ENCODE peak calls at places on chromosomes 1 and 21, in nine cellular contexts. One of them, this sample, is unnamed. For H3K9me3, the result is how much of the 10 kb centered on the place peaks cover.

GRCh38 chr1:93844262-93845045 is 34.6 kb downstream of the DNTTIP2 start:
- DNase-seq in GM23248: peak
- DNase-seq in CD8-positive, alpha-beta T cell: no peak
- DNase-seq in right lobe of liver: no peak
- DNase-seq in breast epithelium: no peak
- DNase-seq in lower lobe of right lung: no peak
- DNase-seq in vagina: no peak
- DNase-seq in SK-N-SH: peak
- DNase-seq in sigmoid colon: peak
- DNase-seq in this sample: no peak

GRCh38 chr1:18633428-18634155 is 2.9 kb downstream of the PAX7 start:
- DNase-seq in right lobe of liver: no peak
- DNase-seq in sigmoid colon: no peak
- DNase-seq in lower lobe of right lung: no peak
- DNase-seq in vagina: no peak
- DNase-seq in CD8-positive, alpha-beta T cell: no peak
- DNase-seq in SK-N-SH: no peak
- DNase-seq in GM23248: no peak
- DNase-seq in breast epithelium: no peak
- DNase-seq in this sample: no peak

GRCh38 chr21:44489962-44490361 is 34.7 kb downstream of the LRRC3 start:
- DNase-seq in vagina: no peak
- DNase-seq in lower lobe of right lung: no peak
- DNase-seq in breast epithelium: no peak
- DNase-seq in right lobe of liver: no peak
- DNase-seq in GM23248: no peak
- DNase-seq in CD8-positive, alpha-beta T cell: no peak
- DNase-seq in sigmoid colon: no peak
- DNase-seq in SK-N-SH: no peak
- DNase-seq in this sample: no peak

GRCh38 chr1:51724797-51725196 is 107.9 kb downstream of the OSBPL9 start:
- DNase-seq in SK-N-SH: no peak
- DNase-seq in GM23248: no peak
- DNase-seq in sigmoid colon: no peak
- DNase-seq in CD8-positive, alpha-beta T cell: no peak
- DNase-seq in lower lobe of right lung: no peak
- DNase-seq in right lobe of liver: no peak
- DNase-seq in breast epithelium: no peak
- DNase-seq in vagina: no peak
- DNase-seq in this sample: no peak

GRCh38 chr1:238451006-238451405 is 560.3 kb upstream of the ZP4 start:
- DNase-seq in right lobe of liver: no peak
- DNase-seq in GM23248: no peak
- DNase-seq in SK-N-SH: no peak
- DNase-seq in breast epithelium: no peak
- DNase-seq in vagina: no peak
- DNase-seq in lower lobe of right lung: no peak
- DNase-seq in CD8-positive, alpha-beta T cell: no peak
- DNase-seq in sigmoid colon: no peak
- DNase-seq in this sample: no peak

GRCh38 chr1:235229868-235230267 is 68.8 kb upstream of the RBM34 start:
- DNase-seq in GM23248: no peak
- DNase-seq in SK-N-SH: no peak
- DNase-seq in lower lobe of right lung: no peak
- DNase-seq in right lobe of liver: no peak
- DNase-seq in sigmoid colon: no peak
- DNase-seq in breast epithelium: no peak
- DNase-seq in vagina: no peak
- DNase-seq in CD8-positive, alpha-beta T cell: no peak
- DNase-seq in this sample: no peak

GRCh38 chr21:36052860-36053766 is 7.2 kb downstream of the SETD4 start:
- DNase-seq in breast epithelium: no peak
- DNase-seq in GM23248: no peak
- DNase-seq in lower lobe of right lung: no peak
- DNase-seq in SK-N-SH: no peak
- DNase-seq in vagina: no peak
- DNase-seq in sigmoid colon: no peak
- DNase-seq in right lobe of liver: no peak
- DNase-seq in CD8-positive, alpha-beta T cell: no peak
- DNase-seq in this sample: no peak

GRCh38 chr1:227893696-227894305 is 53.9 kb downstream of the WNT9A start:
- DNase-seq in CD8-positive, alpha-beta T cell: no peak
- DNase-seq in GM23248: no peak
- DNase-seq in breast epithelium: peak
- DNase-seq in lower lobe of right lung: no peak
- DNase-seq in SK-N-SH: no peak
- DNase-seq in sigmoid colon: no peak
- DNase-seq in vagina: peak
- DNase-seq in right lobe of liver: peak
- DNase-seq in this sample: no peak

GRCh38 chr1:22888320-22889075 is 84.2 kb downstream of the LACTBL1 start:
- DNase-seq in sigmoid colon: no peak
- DNase-seq in right lobe of liver: no peak
- DNase-seq in vagina: no peak
- DNase-seq in lower lobe of right lung: no peak
- DNase-seq in CD8-positive, alpha-beta T cell: no peak
- DNase-seq in GM23248: peak
- DNase-seq in breast epithelium: no peak
- DNase-seq in SK-N-SH: no peak
- DNase-seq in this sample: no peak

GRCh38 chr1:201267481-201268229 is 15.7 kb upstream of the PKP1 start:
- DNase-seq in sigmoid colon: peak
- DNase-seq in lower lobe of right lung: no peak
- DNase-seq in right lobe of liver: no peak
- DNase-seq in SK-N-SH: no peak
- DNase-seq in vagina: peak
- DNase-seq in GM23248: peak
- DNase-seq in breast epithelium: no peak
- DNase-seq in CD8-positive, alpha-beta T cell: no peak
- DNase-seq in this sample: no peak

GRCh38 chr1:98049370-98050115 is 128.7 kb upstream of the DPYD start:
- DNase-seq in SK-N-SH: peak
- DNase-seq in right lobe of liver: peak
- DNase-seq in CD8-positive, alpha-beta T cell: no peak
- DNase-seq in sigmoid colon: no peak
- DNase-seq in vagina: no peak
- DNase-seq in GM23248: peak
- DNase-seq in breast epithelium: no peak
- DNase-seq in lower lobe of right lung: peak
- DNase-seq in this sample: peak

GRCh38 chr1:40305871-40306270 is 11.2 kb downstream of the COL9A2 start:
- DNase-seq in CD8-positive, alpha-beta T cell: no peak
- DNase-seq in SK-N-SH: no peak
- DNase-seq in sigmoid colon: no peak
- DNase-seq in lower lobe of right lung: no peak
- DNase-seq in right lobe of liver: no peak
- DNase-seq in breast epithelium: no peak
- DNase-seq in vagina: no peak
- DNase-seq in GM23248: no peak
- DNase-seq in this sample: no peak

GRCh38 chr1:27635410-27636142 is 591 bp upstream of the FGR start:
- DNase-seq in GM23248: no peak
- DNase-seq in SK-N-SH: no peak
- DNase-seq in breast epithelium: no peak
- DNase-seq in right lobe of liver: no peak
- DNase-seq in CD8-positive, alpha-beta T cell: no peak
- DNase-seq in sigmoid colon: no peak
- DNase-seq in lower lobe of right lung: no peak
- DNase-seq in vagina: no peak
- DNase-seq in this sample: no peak

GRCh38 chr1:188642585-188643168 is 1813.9 kb downstream of the PLA2G4A start:
- DNase-seq in right lobe of liver: no peak
- DNase-seq in breast epithelium: no peak
- DNase-seq in vagina: no peak
- DNase-seq in GM23248: no peak
- DNase-seq in lower lobe of right lung: peak
- DNase-seq in sigmoid colon: no peak
- DNase-seq in SK-N-SH: no peak
- DNase-seq in CD8-positive, alpha-beta T cell: no peak
- DNase-seq in this sample: no peak

GRCh38 chr21:44370027-44370735 is 16.8 kb downstream of the TRPM2 start:
- DNase-seq in sigmoid colon: peak
- DNase-seq in lower lobe of right lung: no peak
- DNase-seq in SK-N-SH: peak
- DNase-seq in vagina: no peak
- DNase-seq in GM23248: peak
- DNase-seq in right lobe of liver: no peak
- DNase-seq in breast epithelium: peak
- DNase-seq in CD8-positive, alpha-beta T cell: no peak
- DNase-seq in this sample: peak

GRCh38 chr1:9787702-9788101 is 36.1 kb downstream of the CLSTN1 start:
- DNase-seq in right lobe of liver: no peak
- DNase-seq in breast epithelium: no peak
- DNase-seq in vagina: no peak
- DNase-seq in SK-N-SH: no peak
- DNase-seq in GM23248: no peak
- DNase-seq in lower lobe of right lung: no peak
- DNase-seq in CD8-positive, alpha-beta T cell: peak
- DNase-seq in sigmoid colon: peak
- DNase-seq in this sample: no peak

GRCh38 chr1:247639381-247639981 is 34.1 kb downstream of the OR2G3 start:
- DNase-seq in vagina: no peak
- DNase-seq in breast epithelium: peak
- DNase-seq in GM23248: peak
- DNase-seq in sigmoid colon: peak
- DNase-seq in right lobe of liver: peak
- DNase-seq in CD8-positive, alpha-beta T cell: no peak
- DNase-seq in SK-N-SH: peak
- DNase-seq in lower lobe of right lung: peak
- DNase-seq in this sample: peak

GRCh38 chr1:81812712-81813111 is 12.0 kb downstream of the ADGRL2 start:
- DNase-seq in lower lobe of right lung: no peak
- DNase-seq in breast epithelium: no peak
- DNase-seq in GM23248: peak
- DNase-seq in CD8-positive, alpha-beta T cell: no peak
- DNase-seq in vagina: no peak
- DNase-seq in right lobe of liver: no peak
- DNase-seq in sigmoid colon: no peak
- DNase-seq in SK-N-SH: no peak
- DNase-seq in this sample: no peak

GRCh38 chr1:106756752-106757151 is 299.7 kb upstream of the PRMT6 start:
- DNase-seq in SK-N-SH: no peak
- DNase-seq in right lobe of liver: no peak
- DNase-seq in breast epithelium: no peak
- DNase-seq in vagina: no peak
- DNase-seq in sigmoid colon: no peak
- DNase-seq in CD8-positive, alpha-beta T cell: no peak
- DNase-seq in GM23248: no peak
- DNase-seq in lower lobe of right lung: no peak
- DNase-seq in this sample: no peak
- H3K9me3 ChIP-seq in SK-N-SH: under half
- H3K9me3 ChIP-seq in right lobe of liver: under half
- H3K9me3 ChIP-seq in breast epithelium: under half
- H3K9me3 ChIP-seq in vagina: under half
- H3K9me3 ChIP-seq in sigmoid colon: under half
- H3K9me3 ChIP-seq in CD8-positive, alpha-beta T cell: under half
- H3K9me3 ChIP-seq in GM23248: under half
- H3K9me3 ChIP-seq in lower lobe of right lung: under half
- H3K9me3 ChIP-seq in this sample: under half

DNA sequence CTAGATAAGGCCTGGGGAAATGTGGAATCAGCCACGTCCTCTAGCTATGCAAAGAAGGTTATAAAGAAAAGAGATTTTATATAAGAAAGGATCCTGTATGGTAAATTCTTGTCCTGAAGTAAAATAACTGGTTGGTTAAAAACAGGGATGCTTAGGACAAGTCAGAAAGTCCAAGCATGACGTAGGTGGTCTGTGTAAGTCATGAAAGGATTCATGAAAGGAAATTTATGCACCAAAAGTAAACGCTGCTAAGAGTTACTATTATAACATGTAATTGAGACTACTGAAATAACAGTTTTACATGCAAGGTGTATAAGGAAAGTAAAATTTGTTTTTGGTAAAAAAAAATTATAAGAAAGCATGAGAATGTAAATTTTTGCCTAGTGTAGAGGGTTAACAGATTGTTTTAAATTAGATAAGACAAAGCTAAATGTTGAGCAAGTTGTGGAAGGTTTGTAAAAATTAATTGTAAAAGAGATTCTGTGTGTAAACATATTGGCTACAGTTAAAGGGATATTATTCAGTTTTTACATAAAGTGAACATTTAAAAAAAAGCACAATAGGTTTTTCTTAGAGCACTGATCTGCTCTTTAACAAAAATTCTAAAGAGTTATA is 43.9 kb downstream of the PIGK start:
- DNase-seq in breast epithelium: no peak
- DNase-seq in sigmoid colon: no peak
- DNase-seq in CD8-positive, alpha-beta T cell: no peak
- DNase-seq in SK-N-SH: no peak
- DNase-seq in right lobe of liver: no peak
- DNase-seq in vagina: no peak
- DNase-seq in GM23248: peak
- DNase-seq in lower lobe of right lung: no peak
- DNase-seq in this sample: no peak
- H3K9me3 ChIP-seq in breast epithelium: under half
- H3K9me3 ChIP-seq in sigmoid colon: under half
- H3K9me3 ChIP-seq in CD8-positive, alpha-beta T cell: under half
- H3K9me3 ChIP-seq in SK-N-SH: under half
- H3K9me3 ChIP-seq in right lobe of liver: under half
- H3K9me3 ChIP-seq in vagina: under half
- H3K9me3 ChIP-seq in GM23248: under half
- H3K9me3 ChIP-seq in lower lobe of right lung: under half
- H3K9me3 ChIP-seq in this sample: under half

DNA sequence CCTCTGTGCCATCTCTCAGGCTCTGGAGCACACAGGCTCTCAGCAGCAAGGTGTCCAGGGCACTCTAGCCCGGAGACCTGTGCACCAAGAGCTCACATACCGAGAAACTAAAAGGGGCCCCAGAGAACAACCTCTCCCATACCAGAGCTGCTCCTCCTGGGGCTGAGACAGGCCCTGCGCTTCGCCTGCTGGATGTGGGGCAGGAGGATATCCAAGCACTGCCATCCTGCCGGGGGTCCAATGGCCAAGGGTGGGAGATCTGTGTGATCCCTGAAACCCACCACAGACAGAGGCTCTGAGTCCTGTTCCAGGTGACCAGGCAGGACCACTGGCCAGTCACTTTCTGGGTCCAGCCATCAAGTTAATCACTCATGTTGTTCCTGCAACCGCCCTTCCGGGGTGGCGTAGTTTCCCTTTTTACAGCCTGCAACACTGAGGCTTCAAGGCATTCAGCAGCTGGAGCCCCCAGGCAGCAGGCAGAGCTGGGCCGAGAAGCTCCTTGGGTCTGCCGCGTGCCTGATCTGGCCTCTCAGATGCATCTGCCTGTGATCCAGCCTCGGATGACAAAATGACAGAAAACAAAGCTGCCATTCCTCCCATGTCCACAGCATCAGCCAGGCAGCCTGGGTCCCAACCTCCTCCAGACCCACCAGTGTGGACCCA is 36.7 kb upstream of the ACTRT2 start:
- DNase-seq in vagina: no peak
- DNase-seq in lower lobe of right lung: no peak
- DNase-seq in right lobe of liver: no peak
- DNase-seq in CD8-positive, alpha-beta T cell: no peak
- DNase-seq in sigmoid colon: peak
- DNase-seq in GM23248: no peak
- DNase-seq in breast epithelium: peak
- DNase-seq in SK-N-SH: no peak
- DNase-seq in this sample: peak
- H3K9me3 ChIP-seq in vagina: under half
- H3K9me3 ChIP-seq in lower lobe of right lung: under half
- H3K9me3 ChIP-seq in right lobe of liver: under half
- H3K9me3 ChIP-seq in CD8-positive, alpha-beta T cell: under half
- H3K9me3 ChIP-seq in sigmoid colon: under half
- H3K9me3 ChIP-seq in GM23248: under half
- H3K9me3 ChIP-seq in breast epithelium: under half
- H3K9me3 ChIP-seq in SK-N-SH: under half
- H3K9me3 ChIP-seq in this sample: under half

GRCh38 chr1:2966435-2966834 is 54.8 kb upstream of the ACTRT2 start:
- DNase-seq in sigmoid colon: peak
- DNase-seq in SK-N-SH: no peak
- DNase-seq in vagina: no peak
- DNase-seq in GM23248: no peak
- DNase-seq in breast epithelium: no peak
- DNase-seq in CD8-positive, alpha-beta T cell: no peak
- DNase-seq in lower lobe of right lung: no peak
- DNase-seq in right lobe of liver: peak
- DNase-seq in this sample: peak
- H3K9me3 ChIP-seq in sigmoid colon: under half
- H3K9me3 ChIP-seq in SK-N-SH: under half
- H3K9me3 ChIP-seq in vagina: under half
- H3K9me3 ChIP-seq in GM23248: under half
- H3K9me3 ChIP-seq in breast epithelium: under half
- H3K9me3 ChIP-seq in CD8-positive, alpha-beta T cell: under half
- H3K9me3 ChIP-seq in lower lobe of right lung: under half
- H3K9me3 ChIP-seq in right lobe of liver: under half
- H3K9me3 ChIP-seq in this sample: under half